ENCODE peak calls at places on chromosomes 3 and 15, in four cellular contexts. U is cardiac muscle cell, J is AG09309, X is activated B cell treated with CpG ODN at 0.5 μM for 24 hours. E is an unnamed sample.

GRCh38 chr15:49313650-49314049 is 109.4 kb upstream of the FGF7 start:
- DNase-seq in J (peak; percentile 67), U (peak; percentile 68), X (no peak), E (no peak)

GRCh38 chr3:28612232-28612631 is 263.6 kb upstream of the AZI2 start:
- DNase-seq in J (no peak), U (no peak), X (no peak), E (no peak)

GRCh38 chr3:134315286-134316106 is 58.8 kb downstream of the AMOTL2 start:
- DNase-seq in X (no peak), J (no peak), U (peak; percentile 90), E (no peak)

GRCh38 chr3:177928156-177928555 is 608.1 kb upstream of the KCNMB2 start:
- DNase-seq in U (no peak), X (no peak), J (peak; percentile 27), E (no peak)

GRCh38 chr3:59245879-59246501 is 196.2 kb upstream of the CFAP20DC start:
- DNase-seq in X (no peak), J (no peak), U (peak; percentile 71), E (no peak)

GRCh38 chr3:124381565-124382333 is 348.5 kb upstream of the UMPS start:
- DNase-seq in X (no peak), J (no peak), U (no peak), E (no peak)

GRCh38 chr3:183576487-183577107 is 21.1 kb upstream of the KLHL6 start:
- DNase-seq in J (no peak), X (no peak), U (peak; percentile 58), E (no peak)

GRCh38 chr15:31255732-31256384 is 70.8 kb upstream of the KLF13 start:
- DNase-seq in J (no peak), X (no peak), U (no peak), E (no peak)

GRCh38 chr3:18772699-18773305 is 347.7 kb upstream of the SATB1 start:
- DNase-seq in J (no peak), U (no peak), X (no peak), E (no peak)

GRCh38 chr3:187061748-187062147 is 77.5 kb downstream of the RPL39L start:
- DNase-seq in J (no peak), U (no peak), X (no peak), E (no peak)

GRCh38 chr3:132445812-132446211 is 28.5 kb downstream of the DNAJC13 start:
- DNase-seq in U (peak; percentile 70), X (no peak), J (peak; percentile 79), E (no peak)

GRCh38 chr3:123089611-123090301 is 22.9 kb downstream of the PDIA5 start:
- DNase-seq in J (no peak), U (no peak), X (no peak), E (no peak)

GRCh38 chr3:53525765-53526761 is 31.7 kb downstream of the CACNA1D start:
- DNase-seq in X (no peak), J (no peak), U (peak; percentile 31), E (no peak)

GRCh38 chr3:130576571-130577266 is 59.7 kb downstream of the COL6A6 start:
- DNase-seq in J (peak; percentile 10), U (peak; percentile 75), X (no peak), E (no peak)

GRCh38 chr3:195763843-195764825 is 43.4 kb downstream of the MUC20 start:
- DNase-seq in J (no peak), X (no peak), U (no peak), E (no peak)

GRCh38 chr3:130900959-130901358 is 7.1 kb downstream of the ATP2C1 start:
- DNase-seq in X (no peak), J (no peak), U (no peak), E (no peak)

GRCh38 chr3:242986-243706 is 46.6 kb downstream of the CHL1 start:
- DNase-seq in J (no peak), X (no peak), U (no peak), E (no peak)

GRCh38 chr15:33915571-33916407 is 52.5 kb upstream of the CHRM5 start:
- DNase-seq in X (no peak), J (no peak), U (no peak), E (no peak)

GRCh38 chr15:92917606-92918407 is 17.7 kb downstream of the CHD2 start:
- DNase-seq in J (peak; percentile 73), X (peak; percentile 78), U (peak; percentile 97), E (peak; percentile 86)

GRCh38 chr15:87597346-87598052 is 659.0 kb downstream of the NTRK3 start:
- DNase-seq in U (peak; percentile 50), X (no peak), J (no peak), E (no peak)

GRCh38 chr3:52228751-52229291 is 3.4 kb upstream of the TLR9 start:
- DNase-seq in J (no peak), X (no peak), U (no peak), E (no peak)

GRCh38 chr3:162992741-162993140 is 1496.1 kb downstream of the OTOL1 start:
- DNase-seq in U (no peak), X (no peak), J (no peak), E (no peak)

GRCh38 chr3:128807186-128807830 is 72.1 kb upstream of the ACAD9 start:
- DNase-seq in X (no peak), U (no peak), J (no peak), E (no peak)

GRCh38 chr3:130276203-130276803 is 69.2 kb upstream of the COL6A5 start:
- DNase-seq in X (no peak), U (peak; percentile 80), J (peak; percentile 13), E (no peak)

GRCh38 chr3:112973325-112974177 is 1.4 kb downstream of the CD200R1 start:
- DNase-seq in X (no peak), U (no peak), J (no peak), E (no peak)

GRCh38 chr3:47283193-47283537 is 421 bp downstream of the KLHL18 start:
- DNase-seq in J (no peak), U (no peak), X (no peak), E (peak; percentile 11)

GRCh38 chr3:78970656-78971055 is 797.1 kb downstream of the ROBO1 start:
- DNase-seq in X (no peak), J (no peak), U (no peak), E (no peak)

GRCh38 chr3:184154909-184155643 is at the start of gene DVL3:
- DNase-seq in U (peak; percentile 80), X (peak; percentile 70), J (no peak), E (peak; percentile 24)

GRCh38 chr3:159451067-159451466 is 537.6 kb upstream of the IL12A start:
- DNase-seq in X (no peak), J (no peak), U (no peak), E (no peak)

GRCh38 chr3:70811880-70812279 is 499.4 kb upstream of the MDFIC2 start:
- DNase-seq in X (no peak), U (peak; percentile 90), J (peak; percentile 61), E (no peak)

GRCh38 chr3:64940949-64941348 is 253.1 kb upstream of the ADAMTS9 start:
- DNase-seq in J (no peak), X (no peak), U (no peak), E (no peak)

GRCh38 chr3:9153763-9154601 is 95.5 kb downstream of the SRGAP3 start:
- DNase-seq in J (peak; percentile 64), U (peak; percentile 59), X (no peak), E (no peak)

GRCh38 chr3:197889204-197889930 is 60.6 kb upstream of the RPL35A start:
- DNase-seq in X (no peak), U (no peak), J (no peak), E (no peak)

GRCh38 chr3:38711321-38711720 is 61.8 kb upstream of the SCN5A start:
- DNase-seq in U (no peak), X (no peak), J (no peak), E (no peak)

GRCh38 chr3:27354588-27355203 is 14.5 kb downstream of the NEK10 start:
- DNase-seq in U (no peak), X (no peak), J (no peak), E (no peak)

GRCh38 chr15:34794590-34795206 is 651 bp downstream of the ACTC1 start:
- DNase-seq in X (no peak), U (no peak), J (no peak), E (no peak)

DNA sequence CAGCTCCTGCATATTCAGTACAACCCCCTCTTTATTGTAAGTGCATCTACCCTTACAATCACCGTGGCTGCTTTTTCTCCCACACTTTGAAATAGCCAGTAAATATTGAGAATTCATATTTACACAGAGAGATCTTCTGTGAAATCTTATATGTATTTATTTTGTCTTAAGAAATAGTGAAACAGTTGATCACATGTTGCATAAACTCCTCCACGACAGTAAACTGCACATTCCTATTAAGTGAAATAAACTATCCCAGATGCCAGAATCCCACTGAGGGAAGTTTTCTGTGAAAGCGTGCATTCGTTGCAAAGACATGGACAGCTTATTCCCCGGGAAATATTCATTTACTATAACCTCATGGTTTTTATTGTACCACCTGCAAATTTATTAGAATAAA is 796.0 kb downstream of the ROBO2 start:
- DNase-seq in U (no peak), X (no peak), J (peak; percentile 18), E (no peak)
- TF ChIP-seq CTCF in U (no peak), X (no peak), J (no peak), E (no peak)

GRCh38 chr15:24917431-24917830 is 37.4 kb upstream of the SNRPN start:
- DNase-seq in X (no peak), U (no peak), J (no peak), E (no peak)
- TF ChIP-seq CTCF in X (no peak), U (no peak), J (no peak), E (no peak)

DNA sequence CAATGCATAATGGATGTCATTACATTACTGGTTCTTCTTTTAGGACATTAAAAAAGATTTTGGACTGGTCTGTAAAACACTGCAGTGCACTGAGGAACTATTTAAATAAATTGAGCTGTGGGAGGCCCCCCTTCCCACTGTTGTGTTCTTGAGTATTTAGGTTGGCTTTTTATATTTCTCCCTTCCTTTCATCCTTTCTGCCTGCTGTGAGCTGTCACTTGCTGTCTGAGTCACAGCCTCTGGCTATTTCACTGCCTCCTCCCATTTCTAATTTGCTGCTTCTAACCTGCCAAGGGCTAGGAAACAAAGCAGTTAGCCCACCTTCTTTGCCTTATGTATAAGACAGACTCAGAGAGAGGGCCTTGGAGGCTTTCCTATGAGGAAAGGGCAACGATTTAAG is 89.0 kb upstream of the FNDC3B start:
- DNase-seq in X (no peak), U (peak; percentile 25), J (no peak), E (no peak)
- TF ChIP-seq CTCF in X (no peak), U (no peak), J (no peak), E (no peak)

GRCh38 chr15:41828747-41829270 is 917 bp downstream of the JMJD7 start:
- DNase-seq in U (no peak), J (no peak), X (no peak), E (no peak)

GRCh38 chr15:41827880-41828746 is at the start of gene JMJD7:
- DNase-seq in U (peak; percentile 92), X (peak; percentile 93), J (peak; percentile 28), E (peak; percentile 92)

GRCh38 chr15:41825145-41825544 is 2.7 kb upstream of the JMJD7 start:
- DNase-seq in J (no peak), X (no peak), U (no peak), E (no peak)

GRCh38 chr15:41825572-41826535 is 2.0 kb upstream of the JMJD7 start:
- DNase-seq in J (no peak), X (no peak), U (no peak), E (no peak)

DNA sequence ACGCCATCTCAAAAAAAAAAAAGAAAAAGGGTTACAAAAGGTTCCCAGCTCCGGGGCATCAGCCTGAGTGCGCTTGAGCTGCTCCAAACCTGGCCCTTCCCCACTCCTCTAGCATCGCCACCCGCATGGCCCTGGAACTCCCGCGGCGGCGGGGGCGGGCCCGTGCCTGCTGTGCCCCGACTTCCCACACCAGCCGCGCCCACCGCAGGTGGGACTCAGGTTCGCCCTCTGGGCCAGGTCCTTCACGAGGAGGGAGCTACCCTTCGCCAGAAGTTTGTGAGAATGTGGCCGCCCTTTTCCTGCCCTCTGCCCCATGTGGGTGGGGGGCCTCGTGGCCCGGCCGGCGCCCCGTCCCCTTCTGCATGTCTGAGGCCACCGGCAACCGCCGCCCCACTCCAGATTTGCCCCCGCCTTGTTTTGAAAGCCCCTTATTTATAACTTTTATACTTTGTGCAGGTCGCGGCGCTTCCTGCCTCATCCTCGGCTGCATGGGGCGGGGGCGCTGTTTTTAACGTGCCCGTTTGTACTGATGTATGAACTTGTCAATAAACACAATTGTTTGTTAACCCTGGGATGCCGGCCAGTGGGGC is 507 bp upstream of the JMJD7 start:
- DNase-seq in J (no peak), U (no peak), X (peak; percentile 32), E (peak; percentile 13)
- TF ChIP-seq CTCF in J (no peak), U (no peak), X (no peak), E (peak; percentile 31)